ENCODE peak calls at places on chromosomes 13 and 19, in eight cellular contexts. One of them, this sample, is unnamed. For H3K4me1, the result is how much of the 10 kb centered on the place peaks cover.

GRCh38 chr19:12784871-12785430 is 6.3 kb upstream of the JUNB start:
- DNase-seq in stomach: no peak
- DNase-seq in CD8-positive, alpha-beta memory T cell: peak
- DNase-seq in psoas muscle: no peak
- DNase-seq in right lobe of liver: no peak
- DNase-seq in IMR-90: peak
- DNase-seq in mucosa of descending colon: no peak
- DNase-seq in mesenchymal stem cell: peak
- DNase-seq in this sample: no peak

GRCh38 chr19:7863157-7863970 is 10.8 kb downstream of the PRR36 start:
- DNase-seq in stomach: no peak
- DNase-seq in CD8-positive, alpha-beta memory T cell: no peak
- DNase-seq in psoas muscle: no peak
- DNase-seq in right lobe of liver: peak
- DNase-seq in IMR-90: no peak
- DNase-seq in mucosa of descending colon: peak
- DNase-seq in mesenchymal stem cell: no peak
- DNase-seq in this sample: no peak

GRCh38 chr19:39046037-39046821 is 13.9 kb upstream of the FBXO27 start:
- DNase-seq in stomach: peak
- DNase-seq in CD8-positive, alpha-beta memory T cell: no peak
- DNase-seq in psoas muscle: no peak
- DNase-seq in right lobe of liver: no peak
- DNase-seq in IMR-90: no peak
- DNase-seq in mucosa of descending colon: no peak
- DNase-seq in mesenchymal stem cell: peak
- DNase-seq in this sample: no peak

GRCh38 chr13:20566917-20567755 is at the start of gene IFT88:
- DNase-seq in stomach: peak
- DNase-seq in CD8-positive, alpha-beta memory T cell: peak
- DNase-seq in psoas muscle: peak
- DNase-seq in right lobe of liver: peak
- DNase-seq in IMR-90: peak
- DNase-seq in mucosa of descending colon: peak
- DNase-seq in mesenchymal stem cell: peak
- DNase-seq in this sample: peak

GRCh38 chr19:49591731-49592485 is 926 bp downstream of the PRR12 start:
- DNase-seq in stomach: peak
- DNase-seq in CD8-positive, alpha-beta memory T cell: peak
- DNase-seq in psoas muscle: peak
- DNase-seq in right lobe of liver: peak
- DNase-seq in IMR-90: peak
- DNase-seq in mucosa of descending colon: peak
- DNase-seq in mesenchymal stem cell: peak
- DNase-seq in this sample: no peak

GRCh38 chr13:52665325-52665724 is 12.7 kb downstream of the SUGT1 start:
- DNase-seq in stomach: no peak
- DNase-seq in CD8-positive, alpha-beta memory T cell: no peak
- DNase-seq in psoas muscle: no peak
- DNase-seq in right lobe of liver: no peak
- DNase-seq in IMR-90: peak
- DNase-seq in mucosa of descending colon: no peak
- DNase-seq in mesenchymal stem cell: peak
- DNase-seq in this sample: no peak

GRCh38 chr13:79935121-79935520 is 405.8 kb downstream of the SPRY2 start:
- DNase-seq in stomach: no peak
- DNase-seq in CD8-positive, alpha-beta memory T cell: no peak
- DNase-seq in psoas muscle: no peak
- DNase-seq in right lobe of liver: no peak
- DNase-seq in IMR-90: peak
- DNase-seq in mucosa of descending colon: no peak
- DNase-seq in mesenchymal stem cell: no peak
- DNase-seq in this sample: no peak

GRCh38 chr19:3179739-3180293 is 1.2 kb downstream of the S1PR4 start:
- DNase-seq in stomach: no peak
- DNase-seq in CD8-positive, alpha-beta memory T cell: no peak
- DNase-seq in psoas muscle: no peak
- DNase-seq in right lobe of liver: peak
- DNase-seq in IMR-90: no peak
- DNase-seq in mucosa of descending colon: no peak
- DNase-seq in mesenchymal stem cell: no peak
- DNase-seq in this sample: no peak

GRCh38 chr13:78160793-78161192 is 242.2 kb upstream of the EDNRB start:
- DNase-seq in stomach: no peak
- DNase-seq in CD8-positive, alpha-beta memory T cell: no peak
- DNase-seq in psoas muscle: no peak
- DNase-seq in right lobe of liver: no peak
- DNase-seq in IMR-90: peak
- DNase-seq in mucosa of descending colon: no peak
- DNase-seq in mesenchymal stem cell: peak
- DNase-seq in this sample: no peak

GRCh38 chr19:49887037-49887652 is 9.5 kb downstream of the IL4I1 start:
- DNase-seq in stomach: no peak
- DNase-seq in CD8-positive, alpha-beta memory T cell: no peak
- DNase-seq in psoas muscle: no peak
- DNase-seq in right lobe of liver: no peak
- DNase-seq in IMR-90: no peak
- DNase-seq in mucosa of descending colon: no peak
- DNase-seq in mesenchymal stem cell: no peak
- DNase-seq in this sample: no peak

GRCh38 chr19:3365447-3366103 is 808 bp upstream of the NFIC start:
- DNase-seq in stomach: peak
- DNase-seq in CD8-positive, alpha-beta memory T cell: no peak
- DNase-seq in psoas muscle: peak
- DNase-seq in right lobe of liver: no peak
- DNase-seq in IMR-90: peak
- DNase-seq in mucosa of descending colon: peak
- DNase-seq in mesenchymal stem cell: peak
- DNase-seq in this sample: no peak

GRCh38 chr13:21673592-21674270 is 2.9 kb downstream of the FGF9 start:
- DNase-seq in stomach: peak
- DNase-seq in CD8-positive, alpha-beta memory T cell: peak
- DNase-seq in psoas muscle: peak
- DNase-seq in right lobe of liver: peak
- DNase-seq in IMR-90: peak
- DNase-seq in mucosa of descending colon: peak
- DNase-seq in mesenchymal stem cell: peak
- DNase-seq in this sample: no peak

GRCh38 chr19:46471116-46471733 is at the start of gene PNMA8A:
- DNase-seq in stomach: peak
- DNase-seq in CD8-positive, alpha-beta memory T cell: no peak
- DNase-seq in psoas muscle: peak
- DNase-seq in right lobe of liver: peak
- DNase-seq in IMR-90: peak
- DNase-seq in mucosa of descending colon: no peak
- DNase-seq in mesenchymal stem cell: peak
- DNase-seq in this sample: peak

GRCh38 chr13:40024578-40024952 is 369.1 kb downstream of the COG6 start:
- DNase-seq in stomach: no peak
- DNase-seq in CD8-positive, alpha-beta memory T cell: no peak
- DNase-seq in psoas muscle: no peak
- DNase-seq in right lobe of liver: no peak
- DNase-seq in IMR-90: no peak
- DNase-seq in mucosa of descending colon: no peak
- DNase-seq in mesenchymal stem cell: no peak
- DNase-seq in this sample: no peak

DNA sequence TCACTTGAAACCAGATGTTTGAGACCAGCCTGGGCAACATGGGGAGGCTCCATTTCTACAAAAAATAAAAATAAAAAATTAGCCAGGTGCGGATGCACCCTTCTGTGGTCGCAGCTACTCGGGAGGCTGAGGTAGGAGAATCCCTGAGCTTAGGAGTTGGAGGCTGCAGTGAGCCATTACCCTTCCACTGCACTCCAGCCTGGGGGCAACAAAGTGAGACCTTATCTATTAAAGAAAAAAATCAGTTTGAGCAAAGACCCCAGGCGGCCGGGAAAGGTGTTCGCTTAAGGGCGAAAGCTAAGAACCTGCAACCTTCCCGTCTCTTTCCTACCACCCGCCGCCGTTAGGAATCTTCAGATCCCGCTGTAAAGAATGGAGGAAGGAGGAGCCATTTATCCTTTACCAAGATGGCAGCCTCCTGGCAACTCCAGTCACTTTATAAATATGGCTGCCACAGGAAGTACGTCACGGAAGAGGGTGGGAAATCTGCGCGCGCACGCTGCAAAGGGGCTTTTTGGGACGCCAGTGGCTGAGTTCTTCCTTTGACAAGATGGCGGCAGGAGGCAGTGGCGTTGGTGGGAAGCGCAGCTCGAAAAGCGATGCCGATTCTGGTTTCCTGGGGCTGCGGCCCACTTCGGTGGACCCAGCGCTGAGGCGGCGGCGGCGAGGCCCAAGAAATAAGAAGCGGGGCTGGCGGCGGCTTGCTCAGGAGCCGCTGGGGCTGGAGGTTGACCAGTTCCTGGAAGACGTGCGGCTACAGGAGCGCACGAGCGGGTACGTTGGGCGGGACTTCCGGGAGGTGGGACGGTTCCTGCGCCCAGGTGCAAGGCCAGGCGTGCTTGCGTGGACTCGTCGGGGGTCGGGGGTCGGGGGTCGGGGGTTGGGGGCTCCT is at the start of gene NOP53:
- DNase-seq in stomach: peak
- DNase-seq in CD8-positive, alpha-beta memory T cell: peak
- DNase-seq in psoas muscle: peak
- DNase-seq in right lobe of liver: peak
- DNase-seq in IMR-90: peak
- DNase-seq in mucosa of descending colon: peak
- DNase-seq in mesenchymal stem cell: peak
- DNase-seq in this sample: peak
- H3K4me1 ChIP-seq in stomach: half or more
- H3K4me1 ChIP-seq in CD8-positive, alpha-beta memory T cell: under half
- H3K4me1 ChIP-seq in psoas muscle: under half
- H3K4me1 ChIP-seq in right lobe of liver: under half
- H3K4me1 ChIP-seq in IMR-90: under half
- H3K4me1 ChIP-seq in mucosa of descending colon: under half
- H3K4me1 ChIP-seq in mesenchymal stem cell: under half
- H3K4me1 ChIP-seq in this sample: under half

DNA sequence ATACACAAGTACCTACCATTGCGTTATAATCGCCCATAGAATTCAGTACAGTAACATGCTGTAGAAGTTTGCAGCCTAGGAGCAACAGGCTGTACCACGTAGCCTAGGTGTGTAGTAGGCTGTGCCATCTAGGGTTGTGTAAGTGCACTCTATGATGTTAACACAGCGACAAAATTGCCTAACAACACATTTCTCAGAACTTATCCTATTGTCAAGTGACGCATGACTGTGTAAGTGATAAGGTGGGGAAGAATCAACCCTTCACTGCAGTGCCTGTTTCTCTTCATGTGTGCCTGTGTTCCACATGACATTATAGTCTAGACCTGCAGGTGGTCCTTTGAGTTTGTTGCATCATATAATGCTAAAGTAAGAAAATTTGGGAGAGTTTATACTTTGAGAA is 94.0 kb downstream of the PCDH9 start:
- DNase-seq in stomach: no peak
- DNase-seq in CD8-positive, alpha-beta memory T cell: no peak
- DNase-seq in psoas muscle: no peak
- DNase-seq in right lobe of liver: no peak
- DNase-seq in IMR-90: no peak
- DNase-seq in mucosa of descending colon: no peak
- DNase-seq in mesenchymal stem cell: no peak
- DNase-seq in this sample: no peak
- H3K4me1 ChIP-seq in stomach: under half
- H3K4me1 ChIP-seq in CD8-positive, alpha-beta memory T cell: under half
- H3K4me1 ChIP-seq in psoas muscle: under half
- H3K4me1 ChIP-seq in right lobe of liver: under half
- H3K4me1 ChIP-seq in IMR-90: under half
- H3K4me1 ChIP-seq in mucosa of descending colon: under half
- H3K4me1 ChIP-seq in mesenchymal stem cell: under half
- H3K4me1 ChIP-seq in this sample: under half

GRCh38 chr19:2026770-2027169 is 11.3 kb upstream of the BTBD2 start:
- DNase-seq in stomach: no peak
- DNase-seq in CD8-positive, alpha-beta memory T cell: no peak
- DNase-seq in psoas muscle: no peak
- DNase-seq in right lobe of liver: peak
- DNase-seq in IMR-90: no peak
- DNase-seq in mucosa of descending colon: no peak
- DNase-seq in mesenchymal stem cell: no peak
- DNase-seq in this sample: no peak

GRCh38 chr19:2021453-2022140 is 6.1 kb upstream of the BTBD2 start:
- DNase-seq in stomach: no peak
- DNase-seq in CD8-positive, alpha-beta memory T cell: no peak
- DNase-seq in psoas muscle: no peak
- DNase-seq in right lobe of liver: no peak
- DNase-seq in IMR-90: no peak
- DNase-seq in mucosa of descending colon: no peak
- DNase-seq in mesenchymal stem cell: no peak
- DNase-seq in this sample: no peak

GRCh38 chr19:2027361-2027760 is 11.8 kb upstream of the BTBD2 start:
- DNase-seq in stomach: no peak
- DNase-seq in CD8-positive, alpha-beta memory T cell: no peak
- DNase-seq in psoas muscle: peak
- DNase-seq in right lobe of liver: no peak
- DNase-seq in IMR-90: peak
- DNase-seq in mucosa of descending colon: no peak
- DNase-seq in mesenchymal stem cell: peak
- DNase-seq in this sample: no peak

GRCh38 chr19:2022289-2022688 is 6.8 kb upstream of the BTBD2 start:
- DNase-seq in stomach: no peak
- DNase-seq in CD8-positive, alpha-beta memory T cell: no peak
- DNase-seq in psoas muscle: no peak
- DNase-seq in right lobe of liver: no peak
- DNase-seq in IMR-90: no peak
- DNase-seq in mucosa of descending colon: no peak
- DNase-seq in mesenchymal stem cell: no peak
- DNase-seq in this sample: no peak
- H3K4me1 ChIP-seq in stomach: under half
- H3K4me1 ChIP-seq in CD8-positive, alpha-beta memory T cell: under half
- H3K4me1 ChIP-seq in psoas muscle: under half
- H3K4me1 ChIP-seq in right lobe of liver: under half
- H3K4me1 ChIP-seq in IMR-90: under half
- H3K4me1 ChIP-seq in mucosa of descending colon: under half
- H3K4me1 ChIP-seq in mesenchymal stem cell: under half
- H3K4me1 ChIP-seq in this sample: under half

DNA sequence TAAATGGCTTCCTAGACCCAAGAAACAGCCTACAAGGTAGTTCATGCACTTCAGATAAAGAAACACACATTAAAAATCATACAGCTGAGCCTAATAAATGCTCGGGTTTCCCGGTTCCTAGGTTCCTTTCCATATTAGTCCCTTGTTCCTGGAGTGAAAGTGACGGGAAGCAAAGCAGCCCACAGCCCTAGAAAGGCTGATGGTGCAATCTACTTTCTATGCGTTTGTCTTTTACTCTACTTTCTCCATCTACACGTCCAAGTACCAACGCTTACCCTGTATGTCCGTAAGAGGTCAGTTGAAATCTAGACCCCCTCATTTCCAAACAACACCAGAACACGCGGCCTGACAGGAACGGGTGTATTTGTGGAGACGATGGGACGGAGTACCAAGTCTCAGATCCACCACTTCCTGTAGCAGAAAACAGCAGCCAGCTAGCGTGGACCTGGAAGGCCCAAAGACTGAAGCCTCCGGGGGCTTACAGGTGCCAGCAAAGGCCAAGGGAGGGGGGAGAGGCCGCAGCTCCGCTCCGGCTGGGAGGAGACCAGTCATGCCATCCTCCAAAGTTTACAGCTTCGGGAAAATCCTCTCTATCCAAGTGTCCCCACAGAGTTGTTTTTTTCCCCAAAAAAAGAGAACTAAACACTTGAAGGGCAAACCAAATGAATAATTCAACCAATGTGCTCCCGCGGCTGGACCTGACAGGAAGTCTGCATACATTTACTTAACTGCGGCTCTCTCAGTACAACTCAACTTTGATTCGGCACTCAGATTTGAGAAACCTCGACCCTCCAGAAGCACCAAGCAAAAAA is 34.1 kb downstream of the STK24 start:
- DNase-seq in stomach: no peak
- DNase-seq in CD8-positive, alpha-beta memory T cell: no peak
- DNase-seq in psoas muscle: no peak
- DNase-seq in right lobe of liver: no peak
- DNase-seq in IMR-90: no peak
- DNase-seq in mucosa of descending colon: no peak
- DNase-seq in mesenchymal stem cell: no peak
- DNase-seq in this sample: no peak
- H3K4me1 ChIP-seq in stomach: half or more
- H3K4me1 ChIP-seq in CD8-positive, alpha-beta memory T cell: half or more
- H3K4me1 ChIP-seq in psoas muscle: half or more
- H3K4me1 ChIP-seq in right lobe of liver: under half
- H3K4me1 ChIP-seq in IMR-90: under half
- H3K4me1 ChIP-seq in mucosa of descending colon: half or more
- H3K4me1 ChIP-seq in mesenchymal stem cell: under half
- H3K4me1 ChIP-seq in this sample: under half